ENCODE peak calls at places on chromosomes 2 and 18, in eight cellular contexts. J is mesothelial cell of epicardium, V is type B pancreatic cell, R is AG04450, I is left ventricle myocardium inferior, M is spleen, K is WTC11, P is lower leg skin. D is an unnamed sample.

GRCh38 chr2:174334781-174335604 is at the start of gene SP9:
- DNase-seq in J (peak; percentile 74), V (peak; percentile 79), R (no peak), I (no peak), M (no peak), K (peak; percentile 90), P (no peak), D (no peak)

GRCh38 chr2:118848381-118849225 is 1.2 kb upstream of the EN1 start:
- DNase-seq in J (peak; percentile 42), V (no peak), R (no peak), I (no peak), M (no peak), K (no peak), P (no peak), D (no peak)

GRCh38 chr2:1051075-1051474 is 100.4 kb downstream of the SNTG2 start:
- DNase-seq in J (no peak), V (no peak), R (no peak), I (no peak), M (no peak), K (no peak), P (no peak), D (no peak)

GRCh38 chr2:177547122-177547521 is 154.5 kb downstream of the AGPS start:
- DNase-seq in J (no peak), V (no peak), R (no peak), I (no peak), M (no peak), K (no peak), P (no peak), D (no peak)

GRCh38 chr2:106028192-106028591 is 165.9 kb downstream of the UXS1 start:
- DNase-seq in J (no peak), V (no peak), R (no peak), I (no peak), M (no peak), K (no peak), P (no peak), D (no peak)

GRCh38 chr2:39487398-39488250 is 50.5 kb upstream of the MAP4K3 start:
- DNase-seq in J (no peak), V (no peak), R (no peak), I (no peak), M (no peak), K (no peak), P (no peak), D (no peak)

GRCh38 chr18:47120428-47120827 is 29.9 kb downstream of the HDHD2 start:
- DNase-seq in J (no peak), V (no peak), R (no peak), I (no peak), M (no peak), K (no peak), P (no peak), D (no peak)

GRCh38 chr2:216897561-216898203 is 37.8 kb upstream of the TNP1 start:
- DNase-seq in J (no peak), V (no peak), R (no peak), I (no peak), M (no peak), K (no peak), P (no peak), D (no peak)

GRCh38 chr2:223247136-223247535 is 195.1 kb downstream of the KCNE4 start:
- DNase-seq in J (no peak), V (no peak), R (no peak), I (no peak), M (no peak), K (no peak), P (no peak), D (no peak)

GRCh38 chr2:95057535-95058453 is 32.3 kb downstream of the MAL start:
- DNase-seq in J (no peak), V (no peak), R (no peak), I (no peak), M (peak; percentile 63), K (no peak), P (no peak), D (no peak)

GRCh38 chr2:4981802-4982409 is 710.3 kb upstream of the SOX11 start:
- DNase-seq in J (no peak), V (no peak), R (no peak), I (no peak), M (no peak), K (no peak), P (no peak), D (no peak)

GRCh38 chr2:148885209-148885608 is 10.2 kb downstream of the KIF5C start:
- DNase-seq in J (no peak), V (no peak), R (no peak), I (no peak), M (no peak), K (no peak), P (no peak), D (no peak)

GRCh38 chr18:59885579-59886163 is 14.1 kb upstream of the PMAIP1 start:
- DNase-seq in J (no peak), V (no peak), R (no peak), I (no peak), M (no peak), K (no peak), P (no peak), D (peak; percentile 38)

GRCh38 chr18:77119851-77120491 is 12.6 kb downstream of the MBP start:
- DNase-seq in J (peak; percentile 34), V (no peak), R (no peak), I (no peak), M (no peak), K (no peak), P (no peak), D (no peak)

GRCh38 chr2:45646289-45646688 is 5.2 kb upstream of the PRKCE start:
- DNase-seq in J (no peak), V (no peak), R (no peak), I (no peak), M (no peak), K (no peak), P (no peak), D (no peak)

GRCh38 chr2:216634317-216635148 is 1.3 kb downstream of the IGFBP2 start:
- DNase-seq in J (no peak), V (no peak), R (no peak), I (no peak), M (no peak), K (no peak), P (no peak), D (no peak)

GRCh38 chr2:29011650-29012060 is 30.6 kb downstream of the TOGARAM2 start:
- DNase-seq in J (no peak), V (no peak), R (no peak), I (peak; percentile 86), M (peak; percentile 92), K (no peak), P (no peak), D (no peak)

GRCh38 chr2:137968477-137969417 is 4.5 kb downstream of the HNMT start:
- DNase-seq in J (no peak), V (no peak), R (no peak), I (no peak), M (no peak), K (no peak), P (no peak), D (no peak)

GRCh38 chr2:225479386-225479785 is 79.9 kb downstream of the NYAP2 start:
- DNase-seq in J (no peak), V (no peak), R (no peak), I (no peak), M (no peak), K (no peak), P (no peak), D (no peak)

GRCh38 chr2:164992818-164993217 is 37.5 kb upstream of the SLC38A11 start:
- DNase-seq in J (peak; percentile 60), V (no peak), R (peak; percentile 61), I (no peak), M (no peak), K (peak; percentile 38), P (peak; percentile 71), D (no peak)

GRCh38 chr2:88350641-88351601 is 101.6 kb downstream of the FOXI3 start:
- DNase-seq in J (peak; percentile 86), V (peak; percentile 77), R (no peak), I (peak; percentile 23), M (peak; percentile 82), K (peak; percentile 91), P (peak; percentile 19), D (peak; percentile 44)
- TF ChIP-seq CTCF in J (peak; percentile 93), V (peak; percentile 89), R (peak; percentile 54), I (peak; percentile 66), M (peak; percentile 17), K (peak; percentile 97), P (no peak), D (peak; percentile 80)

GRCh38 chr2:239226677-239227076 is 174.1 kb downstream of the HDAC4 start:
- DNase-seq in J (no peak), V (no peak), R (no peak), I (no peak), M (peak; percentile 56), K (no peak), P (no peak), D (no peak)

GRCh38 chr2:239227111-239227581 is 173.7 kb downstream of the HDAC4 start:
- DNase-seq in J (no peak), V (no peak), R (no peak), I (peak; percentile 44), M (peak; percentile 71), K (no peak), P (no peak), D (no peak)

GRCh38 chr2:239225921-239226561 is 174.8 kb downstream of the HDAC4 start:
- DNase-seq in J (no peak), V (no peak), R (peak; percentile 60), I (no peak), M (peak; percentile 59), K (no peak), P (no peak), D (no peak)

GRCh38 chr2:239229545-239230279 is 171.1 kb downstream of the HDAC4 start:
- DNase-seq in J (no peak), V (no peak), R (no peak), I (no peak), M (no peak), K (no peak), P (no peak), D (no peak)

GRCh38 chr2:239227661-239228371 is 173.0 kb downstream of the HDAC4 start:
- DNase-seq in J (no peak), V (no peak), R (no peak), I (no peak), M (peak; percentile 75), K (no peak), P (no peak), D (no peak)
- TF ChIP-seq CTCF in J (no peak), V (no peak), R (no peak), I (no peak), M (no peak), K (no peak), P (no peak), D (no peak)

DNA sequence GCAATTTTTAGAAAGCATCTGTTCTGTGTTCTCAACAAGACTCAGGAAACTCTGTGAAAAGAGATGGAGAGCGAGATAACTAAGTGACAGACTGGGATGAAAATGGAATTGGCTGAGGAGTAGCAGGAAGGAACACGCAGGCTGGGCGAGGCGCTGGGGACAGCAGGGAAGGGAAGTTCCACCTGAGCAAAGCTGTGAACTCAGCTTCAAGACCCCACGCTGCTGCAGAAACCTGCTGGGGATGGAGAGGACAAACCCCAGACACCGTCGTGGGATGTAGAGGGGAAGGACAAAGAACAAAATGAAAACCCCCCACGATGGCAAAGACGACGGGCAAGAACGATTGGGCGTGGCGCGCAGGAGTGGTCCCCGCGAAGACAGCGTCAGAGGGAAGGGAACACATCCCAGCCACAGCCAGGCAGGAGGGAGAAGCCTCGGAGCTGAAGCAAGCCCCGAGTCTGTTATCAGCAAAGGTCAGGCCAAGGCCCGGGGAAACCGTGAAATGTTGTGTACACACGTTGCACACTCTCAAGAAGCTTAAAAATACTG is 223.0 kb downstream of the NDUFA10 start:
- DNase-seq in J (peak; percentile 34), V (peak; percentile 50), R (no peak), I (no peak), M (no peak), K (no peak), P (no peak), D (no peak)
- TF ChIP-seq CTCF in J (no peak), V (no peak), R (no peak), I (no peak), M (no peak), K (no peak), P (no peak), D (no peak)

GRCh38 chr18:54622084-54622483 is 31.0 kb downstream of the DYNAP start:
- DNase-seq in J (no peak), V (no peak), R (no peak), I (no peak), M (no peak), K (no peak), P (no peak), D (no peak)
- TF ChIP-seq CTCF in J (peak; percentile 52), V (peak; percentile 56), R (peak; percentile 35), I (no peak), M (no peak), K (no peak), P (no peak), D (no peak)

D was measured in activated B cell treated with CpG ODN at 0.5 μM for 24 hours.